ENCODE peak calls at places on chromosome X, in five cellular contexts. W is A549, C is heart left ventricle, N is esophagus squamous epithelium, I is right lobe of liver. G is an unnamed sample.

GRCh38 chrX:115393271-115393670 is 103.8 kb downstream of the LUZP4 start:
- DNase-seq in N (no peak), C (no peak), W (peak), I (no peak), G (no peak)

GRCh38 chrX:2666491-2666890 is 24.6 kb upstream of the CD99 start:
- DNase-seq in I (no peak), N (no peak), W (no peak), C (no peak), G (no peak)

GRCh38 chrX:112380541-112381278 is 298.1 kb upstream of the TRPC5 start:
- DNase-seq in N (no peak), C (no peak), I (no peak), W (no peak), G (no peak)

GRCh38 chrX:45050558-45050957 is 150.1 kb downstream of the DIPK2B start:
- DNase-seq in I (no peak), W (no peak), N (no peak), C (no peak), G (no peak)

GRCh38 chrX:70301716-70302115 is 11.8 kb downstream of the KIF4A start:
- DNase-seq in I (no peak), W (no peak), C (no peak), N (no peak), G (no peak)

GRCh38 chrX:12372111-12372510 is 233.8 kb downstream of the FRMPD4 start:
- DNase-seq in W (no peak), I (no peak), N (no peak), C (no peak), G (no peak)

GRCh38 chrX:119721487-119721886 is 28.5 kb upstream of the SEPTIN6 start:
- DNase-seq in I (no peak), W (no peak), N (no peak), C (no peak), G (no peak)

GRCh38 chrX:139762400-139763183 is 54.6 kb upstream of the MCF2 start:
- DNase-seq in W (no peak), N (no peak), I (no peak), C (peak), G (no peak)

GRCh38 chrX:105874790-105875189 is 52.5 kb downstream of the NRK start:
- DNase-seq in W (no peak), N (no peak), I (no peak), C (no peak), G (no peak)

GRCh38 chrX:72046447-72046846 is 85.3 kb downstream of the RTL5 start:
- DNase-seq in I (no peak), N (no peak), W (no peak), C (no peak), G (peak)

GRCh38 chrX:46713672-46714487 is 45.0 kb downstream of the SLC9A7 start:
- DNase-seq in I (no peak), W (no peak), N (no peak), C (no peak), G (no peak)

GRCh38 chrX:135421537-135421931 is 210 bp upstream of the SMIM10L2A start:
- DNase-seq in W (peak), C (peak), I (peak), N (no peak), G (peak)

GRCh38 chrX:17750436-17750835 is 13.1 kb downstream of the SCML1 start:
- DNase-seq in N (no peak), W (no peak), C (no peak), I (no peak), G (no peak)

GRCh38 chrX:108304210-108304609 is 134.0 kb downstream of the COL4A6 start:
- DNase-seq in N (no peak), I (no peak), W (no peak), C (no peak), G (peak)

GRCh38 chrX:67692246-67692645 is 148.4 kb downstream of the AR start:
- DNase-seq in W (no peak), C (no peak), N (no peak), I (no peak), G (no peak)

GRCh38 chrX:15507005-15507404 is 6.4 kb downstream of the BMX start:
- DNase-seq in C (no peak), N (no peak), I (no peak), W (no peak), G (no peak)

GRCh38 chrX:45134775-45135174 is 65.9 kb downstream of the DIPK2B start:
- DNase-seq in W (no peak), N (no peak), C (no peak), I (no peak), G (no peak)

GRCh38 chrX:82134378-82134777 is 932.5 kb downstream of the SH3BGRL start:
- DNase-seq in I (no peak), W (no peak), C (no peak), N (no peak), G (no peak)

GRCh38 chrX:137926090-137926489 is 360.2 kb downstream of the ZIC3 start:
- DNase-seq in N (no peak), I (no peak), W (peak), C (no peak), G (peak)

GRCh38 chrX:14029039-14029424 is 660 bp downstream of the GEMIN8 start:
- DNase-seq in I (no peak), C (no peak), W (no peak), N (no peak), G (peak)

GRCh38 chrX:138638996-138639395 is 72.5 kb downstream of the FGF13 start:
- DNase-seq in I (no peak), C (no peak), N (no peak), W (no peak), G (no peak)

GRCh38 chrX:153644356-153645125 is 2.5 kb upstream of the DUSP9 start:
- DNase-seq in N (no peak), I (peak), C (no peak), W (peak), G (no peak)

GRCh38 chrX:19649227-19650009 is 134.1 kb upstream of the MAP3K15 start:
- DNase-seq in N (no peak), C (no peak), I (no peak), W (no peak), G (no peak)

GRCh38 chrX:56802921-56803848 is 74.1 kb downstream of the NBDY start:
- DNase-seq in W (no peak), N (no peak), I (peak), C (peak), G (peak)

GRCh38 chrX:153993079-153993478 is 20.5 kb downstream of the TMEM187 start:
- DNase-seq in C (no peak), W (no peak), N (no peak), I (no peak), G (no peak)

GRCh38 chrX:110734894-110735541 is 60.6 kb downstream of the CHRDL1 start:
- DNase-seq in I (no peak), N (no peak), C (no peak), W (no peak), G (no peak)

GRCh38 chrX:31603411-31604120 is 531.7 kb upstream of the FTHL17 start:
- DNase-seq in C (no peak), W (no peak), N (no peak), I (no peak), G (no peak)

GRCh38 chrX:70656304-70656703 is 211.7 kb downstream of the DLG3 start:
- DNase-seq in N (no peak), C (no peak), W (no peak), I (no peak), G (no peak)

GRCh38 chrX:97398030-97398551 is 514.4 kb downstream of the RPA4 start:
- DNase-seq in C (no peak), I (no peak), N (no peak), W (no peak), G (no peak)

GRCh38 chrX:20315140-20315539 is 48.4 kb upstream of the RPS6KA3 start:
- DNase-seq in I (no peak), W (no peak), N (no peak), C (no peak), G (no peak)

GRCh38 chrX:149570668-149571067 is 16.6 kb downstream of the MAGEA9B start:
- DNase-seq in W (peak), C (no peak), N (no peak), I (no peak), G (no peak)

GRCh38 chrX:65035451-65035779 is 59.2 kb upstream of the ZC4H2 start:
- DNase-seq in C (peak), I (no peak), W (no peak), N (no peak), G (peak)

GRCh38 chrX:16444353-16444752 is 205.6 kb upstream of the S100G start:
- DNase-seq in W (no peak), N (no peak), I (no peak), C (no peak), G (no peak)

GRCh38 chrX:71214604-71215334 is 8.3 kb upstream of the GJB1 start:
- DNase-seq in N (no peak), I (peak), W (no peak), C (no peak), G (no peak)

GRCh38 chrX:112874140-112874539 is 33.5 kb upstream of the AMOT start:
- DNase-seq in W (no peak), C (no peak), I (no peak), N (no peak), G (no peak)

GRCh38 chrX:103124284-103124683 is 31.3 kb upstream of the NXF3 start:
- DNase-seq in W (no peak), C (no peak), I (no peak), N (no peak), G (peak)

GRCh38 chrX:103626855-103627254 is 1.9 kb upstream of the TCEAL1 start:
- DNase-seq in I (no peak), C (no peak), W (no peak), N (no peak), G (no peak)

GRCh38 chrX:66680451-66680850 is 41.6 kb upstream of the EDA2R start:
- DNase-seq in N (no peak), C (no peak), W (no peak), I (no peak), G (no peak)

DNA sequence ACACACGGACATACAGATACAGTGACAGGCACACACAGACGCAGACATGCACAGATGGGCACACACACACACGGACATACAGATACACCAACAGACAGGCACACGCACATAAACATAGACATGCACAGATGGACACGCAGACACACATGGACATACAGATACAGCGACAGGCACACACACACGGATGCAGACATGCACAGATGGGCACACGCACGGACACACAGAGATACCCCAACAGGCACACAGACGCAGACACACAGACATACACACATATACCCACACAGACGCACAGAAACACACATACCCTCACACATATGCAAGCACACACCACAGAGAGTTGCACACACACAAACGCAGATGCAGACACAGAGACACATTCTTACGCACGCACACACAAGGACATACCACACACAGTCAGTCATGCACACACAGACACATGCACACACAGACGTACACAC is 24.4 kb upstream of the SLC25A6 start:
- DNase-seq in C (no peak), W (no peak), N (no peak), I (no peak), G (no peak)
- TF ChIP-seq POLR2A in C (no peak), W (no peak), N (no peak), I (no peak), G (peak)

DNA sequence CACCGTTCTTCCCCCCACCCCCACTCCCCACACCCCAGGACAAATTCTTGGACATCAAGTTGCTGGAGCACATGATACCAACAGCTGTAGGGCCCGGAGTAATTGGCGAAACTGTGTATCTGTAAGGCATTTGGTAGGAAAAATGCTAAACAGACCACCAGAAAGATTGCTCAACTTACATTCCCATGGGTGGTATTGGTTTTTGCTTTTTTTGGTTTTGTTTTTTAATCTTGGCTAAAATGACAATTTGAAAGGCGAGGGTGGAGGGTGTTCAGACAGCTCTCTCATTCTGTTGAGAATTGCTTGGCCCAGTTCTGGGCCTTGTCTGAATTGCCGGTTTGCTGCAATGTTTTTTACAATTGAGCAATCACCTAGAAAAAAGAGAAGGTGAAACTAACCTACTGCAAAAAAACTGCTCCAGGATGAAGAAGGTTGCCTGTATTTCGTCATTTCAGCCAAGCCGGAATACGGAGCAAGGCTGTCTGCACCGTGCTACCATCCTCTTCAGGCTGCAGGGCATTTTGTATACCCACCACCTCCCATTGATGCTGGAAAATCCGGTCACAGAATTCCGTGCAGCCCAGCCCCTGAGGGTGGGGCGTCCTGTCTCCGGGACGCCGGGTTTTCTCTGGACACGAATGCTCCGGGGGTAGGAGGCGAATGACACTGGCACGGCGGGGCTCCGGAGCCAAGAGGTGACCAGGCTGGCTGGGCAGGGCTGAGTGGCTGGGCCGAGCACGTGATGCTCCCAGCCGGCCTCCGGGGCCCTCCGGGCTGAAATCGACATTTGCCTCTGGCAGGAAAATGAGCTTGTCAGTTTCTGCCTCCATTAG is at the start of gene CLCN4:
- DNase-seq in C (peak), W (peak), I (peak), N (no peak), G (peak)
- TF ChIP-seq POLR2A in C (no peak), W (no peak), I (peak), N (no peak), G (peak)

GRCh38 chrX:36957425-36958328 is 50.5 kb upstream of the FAM47C start:
- DNase-seq in W (peak), I (peak), N (no peak), C (no peak), G (peak)
- TF ChIP-seq POLR2A in W (no peak), I (peak), N (no peak), C (no peak), G (no peak)

GRCh38 chrX:131827935-131828334 is 195.2 kb upstream of the STK26 start:
- DNase-seq in N (no peak), W (peak), I (no peak), C (no peak), G (peak)
- TF ChIP-seq POLR2A in N (no peak), W (no peak), I (no peak), C (no peak), G (no peak)